ENCODE peak calls at places on chromosomes 11 and 22, in six cellular contexts. One of them, this sample, is unnamed.

GRCh38 chr22:17368144-17368726 is 1.0 kb upstream of the CECR2 start:
- DNase-seq in astrocyte of the spinal cord: no peak
- DNase-seq in HCT116: no peak
- DNase-seq in fibroblast of the aortic adventitia: no peak
- DNase-seq in HepG2: no peak
- DNase-seq in neural progenitor cell: no peak
- DNase-seq in this sample: no peak

GRCh38 chr22:11253000-11253511 is 4274.9 kb upstream of the OR11H1 start:
- DNase-seq in neural progenitor cell: no peak
- DNase-seq in HCT116: no peak
- DNase-seq in HepG2: no peak
- DNase-seq in fibroblast of the aortic adventitia: no peak
- DNase-seq in astrocyte of the spinal cord: no peak
- DNase-seq in this sample: no peak

GRCh38 chr11:113572349-113572748 is 97.2 kb upstream of the DRD2 start:
- DNase-seq in astrocyte of the spinal cord: no peak
- DNase-seq in HCT116: no peak
- DNase-seq in neural progenitor cell: no peak
- DNase-seq in fibroblast of the aortic adventitia: no peak
- DNase-seq in HepG2: no peak
- DNase-seq in this sample: no peak

GRCh38 chr11:84857746-84858145 is 769.4 kb downstream of the DLG2 start:
- DNase-seq in neural progenitor cell: no peak
- DNase-seq in fibroblast of the aortic adventitia: no peak
- DNase-seq in HCT116: no peak
- DNase-seq in HepG2: no peak
- DNase-seq in astrocyte of the spinal cord: no peak
- DNase-seq in this sample: no peak

GRCh38 chr11:6456361-6457073 is 15.7 kb upstream of the HPX start:
- DNase-seq in fibroblast of the aortic adventitia: no peak
- DNase-seq in astrocyte of the spinal cord: no peak
- DNase-seq in HCT116: no peak
- DNase-seq in HepG2: no peak
- DNase-seq in neural progenitor cell: no peak
- DNase-seq in this sample: no peak

GRCh38 chr11:66986178-66986545 is 11.1 kb downstream of the C11orf86 start:
- DNase-seq in HCT116: no peak
- DNase-seq in neural progenitor cell: no peak
- DNase-seq in astrocyte of the spinal cord: no peak
- DNase-seq in HepG2: no peak
- DNase-seq in fibroblast of the aortic adventitia: no peak
- DNase-seq in this sample: no peak

GRCh38 chr11:18669211-18669593 is 29.4 kb upstream of the TMEM86A start:
- DNase-seq in HepG2: no peak
- DNase-seq in neural progenitor cell: no peak
- DNase-seq in fibroblast of the aortic adventitia: no peak
- DNase-seq in astrocyte of the spinal cord: no peak
- DNase-seq in HCT116: peak
- DNase-seq in this sample: peak

GRCh38 chr22:41078975-41079374 is 13.4 kb upstream of the EP300 start:
- DNase-seq in HepG2: no peak
- DNase-seq in neural progenitor cell: peak
- DNase-seq in fibroblast of the aortic adventitia: no peak
- DNase-seq in HCT116: no peak
- DNase-seq in astrocyte of the spinal cord: no peak
- DNase-seq in this sample: no peak

GRCh38 chr11:88359529-88359928 is 22.0 kb upstream of the CTSC start:
- DNase-seq in fibroblast of the aortic adventitia: no peak
- DNase-seq in astrocyte of the spinal cord: no peak
- DNase-seq in HCT116: no peak
- DNase-seq in neural progenitor cell: no peak
- DNase-seq in HepG2: no peak
- DNase-seq in this sample: no peak

GRCh38 chr11:72119188-72119587 is 6.7 kb upstream of the ANAPC15 start:
- DNase-seq in neural progenitor cell: no peak
- DNase-seq in HepG2: no peak
- DNase-seq in HCT116: no peak
- DNase-seq in fibroblast of the aortic adventitia: no peak
- DNase-seq in astrocyte of the spinal cord: no peak
- DNase-seq in this sample: no peak

GRCh38 chr11:19345848-19346681 is 105.3 kb upstream of the E2F8 start:
- DNase-seq in fibroblast of the aortic adventitia: peak
- DNase-seq in HepG2: no peak
- DNase-seq in HCT116: no peak
- DNase-seq in neural progenitor cell: peak
- DNase-seq in astrocyte of the spinal cord: peak
- DNase-seq in this sample: peak

GRCh38 chr22:23137905-23138520 is 3.8 kb downstream of the RSPH14 start:
- DNase-seq in fibroblast of the aortic adventitia: no peak
- DNase-seq in HCT116: no peak
- DNase-seq in neural progenitor cell: no peak
- DNase-seq in HepG2: no peak
- DNase-seq in astrocyte of the spinal cord: peak
- DNase-seq in this sample: no peak

GRCh38 chr11:111559791-111560190 is 19.3 kb downstream of the LAYN start:
- DNase-seq in HCT116: no peak
- DNase-seq in fibroblast of the aortic adventitia: no peak
- DNase-seq in neural progenitor cell: no peak
- DNase-seq in astrocyte of the spinal cord: no peak
- DNase-seq in HepG2: no peak
- DNase-seq in this sample: no peak

GRCh38 chr11:31628111-31628510 is 118.5 kb downstream of the ELP4 start:
- DNase-seq in neural progenitor cell: no peak
- DNase-seq in astrocyte of the spinal cord: no peak
- DNase-seq in fibroblast of the aortic adventitia: no peak
- DNase-seq in HCT116: no peak
- DNase-seq in HepG2: no peak
- DNase-seq in this sample: no peak

GRCh38 chr11:113985906-113986305 is 11.0 kb downstream of the HTR3A start:
- DNase-seq in HepG2: no peak
- DNase-seq in HCT116: no peak
- DNase-seq in astrocyte of the spinal cord: no peak
- DNase-seq in fibroblast of the aortic adventitia: no peak
- DNase-seq in neural progenitor cell: no peak
- DNase-seq in this sample: no peak

GRCh38 chr11:134762248-134763029 is 350.4 kb upstream of the B3GAT1 start:
- DNase-seq in fibroblast of the aortic adventitia: no peak
- DNase-seq in HepG2: no peak
- DNase-seq in HCT116: no peak
- DNase-seq in neural progenitor cell: no peak
- DNase-seq in astrocyte of the spinal cord: no peak
- DNase-seq in this sample: no peak

GRCh38 chr11:17413414-17414316 is 25.2 kb upstream of the KCNJ11 start:
- DNase-seq in fibroblast of the aortic adventitia: no peak
- DNase-seq in HCT116: no peak
- DNase-seq in astrocyte of the spinal cord: no peak
- DNase-seq in neural progenitor cell: no peak
- DNase-seq in HepG2: peak
- DNase-seq in this sample: no peak

GRCh38 chr11:33920838-33921613 is 29.1 kb upstream of the LMO2 start:
- DNase-seq in HepG2: no peak
- DNase-seq in astrocyte of the spinal cord: peak
- DNase-seq in fibroblast of the aortic adventitia: no peak
- DNase-seq in HCT116: no peak
- DNase-seq in neural progenitor cell: no peak
- DNase-seq in this sample: peak

GRCh38 chr11:68828155-68828931 is 13.4 kb downstream of the CPT1A start:
- DNase-seq in fibroblast of the aortic adventitia: no peak
- DNase-seq in neural progenitor cell: no peak
- DNase-seq in astrocyte of the spinal cord: no peak
- DNase-seq in HCT116: no peak
- DNase-seq in HepG2: no peak
- DNase-seq in this sample: no peak

GRCh38 chr11:20669833-20670684 is 673 bp downstream of the NELL1 start:
- DNase-seq in astrocyte of the spinal cord: no peak
- DNase-seq in HCT116: no peak
- DNase-seq in neural progenitor cell: peak
- DNase-seq in HepG2: no peak
- DNase-seq in fibroblast of the aortic adventitia: no peak
- DNase-seq in this sample: no peak

GRCh38 chr11:125470355-125470754 is 25.7 kb downstream of the FEZ1 start:
- DNase-seq in HCT116: no peak
- DNase-seq in neural progenitor cell: no peak
- DNase-seq in fibroblast of the aortic adventitia: no peak
- DNase-seq in astrocyte of the spinal cord: no peak
- DNase-seq in HepG2: no peak
- DNase-seq in this sample: no peak

GRCh38 chr11:125465254-125465653 is 30.8 kb downstream of the FEZ1 start:
- DNase-seq in astrocyte of the spinal cord: no peak
- DNase-seq in neural progenitor cell: peak
- DNase-seq in fibroblast of the aortic adventitia: no peak
- DNase-seq in HCT116: no peak
- DNase-seq in HepG2: no peak
- DNase-seq in this sample: no peak

GRCh38 chr11:125465701-125466100 is 30.4 kb downstream of the FEZ1 start:
- DNase-seq in HCT116: no peak
- DNase-seq in fibroblast of the aortic adventitia: no peak
- DNase-seq in HepG2: no peak
- DNase-seq in neural progenitor cell: no peak
- DNase-seq in astrocyte of the spinal cord: no peak
- DNase-seq in this sample: no peak

GRCh38 chr11:125468852-125469251 is 27.2 kb downstream of the FEZ1 start:
- DNase-seq in neural progenitor cell: no peak
- DNase-seq in fibroblast of the aortic adventitia: peak
- DNase-seq in astrocyte of the spinal cord: no peak
- DNase-seq in HCT116: no peak
- DNase-seq in HepG2: no peak
- DNase-seq in this sample: peak

GRCh38 chr11:125468025-125468424 is 28.0 kb downstream of the FEZ1 start:
- DNase-seq in HepG2: no peak
- DNase-seq in astrocyte of the spinal cord: no peak
- DNase-seq in fibroblast of the aortic adventitia: peak
- DNase-seq in neural progenitor cell: no peak
- DNase-seq in HCT116: no peak
- DNase-seq in this sample: no peak
- TF ChIP-seq CTCF in HepG2: no peak
- TF ChIP-seq CTCF in astrocyte of the spinal cord: no peak
- TF ChIP-seq CTCF in fibroblast of the aortic adventitia: no peak
- TF ChIP-seq CTCF in neural progenitor cell: no peak
- TF ChIP-seq CTCF in HCT116: no peak
- TF ChIP-seq CTCF in this sample: no peak

DNA sequence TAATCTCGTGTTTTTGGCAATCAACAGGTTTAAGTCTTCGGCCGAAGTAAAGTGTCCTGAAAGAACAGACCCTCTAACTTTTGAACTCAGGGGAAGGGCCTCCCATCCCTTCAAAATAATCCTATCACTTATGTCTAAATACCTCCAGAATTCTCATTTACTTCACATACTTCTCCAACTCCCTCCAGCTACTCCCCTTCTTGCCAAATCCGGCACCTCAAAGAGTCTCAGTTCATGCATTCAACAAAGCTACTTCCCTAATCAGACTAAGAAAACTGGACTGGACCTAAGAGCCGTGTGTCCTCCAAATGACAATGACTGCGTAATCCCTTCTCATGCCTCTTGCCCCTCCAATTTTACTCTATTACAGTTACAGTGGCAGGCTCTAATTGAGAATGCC is 1.3 kb downstream of the DDB1 start:
- DNase-seq in astrocyte of the spinal cord: no peak
- DNase-seq in HepG2: no peak
- DNase-seq in neural progenitor cell: no peak
- DNase-seq in fibroblast of the aortic adventitia: peak
- DNase-seq in HCT116: no peak
- DNase-seq in this sample: no peak
- H3K4me3 ChIP-seq in astrocyte of the spinal cord: peak
- H3K4me3 ChIP-seq in HepG2: peak
- H3K4me3 ChIP-seq in neural progenitor cell: peak
- H3K4me3 ChIP-seq in fibroblast of the aortic adventitia: peak
- H3K4me3 ChIP-seq in HCT116: peak
- H3K4me3 ChIP-seq in this sample: peak

GRCh38 chr11:130379276-130379675 is 49.1 kb downstream of the ADAMTS8 start:
- DNase-seq in HCT116: no peak
- DNase-seq in astrocyte of the spinal cord: no peak
- DNase-seq in neural progenitor cell: no peak
- DNase-seq in fibroblast of the aortic adventitia: no peak
- DNase-seq in HepG2: no peak
- DNase-seq in this sample: no peak

GRCh38 chr11:130383363-130384168 is 44.8 kb downstream of the ADAMTS8 start:
- DNase-seq in fibroblast of the aortic adventitia: peak
- DNase-seq in HepG2: peak
- DNase-seq in neural progenitor cell: no peak
- DNase-seq in HCT116: no peak
- DNase-seq in astrocyte of the spinal cord: peak
- DNase-seq in this sample: peak

DNA sequence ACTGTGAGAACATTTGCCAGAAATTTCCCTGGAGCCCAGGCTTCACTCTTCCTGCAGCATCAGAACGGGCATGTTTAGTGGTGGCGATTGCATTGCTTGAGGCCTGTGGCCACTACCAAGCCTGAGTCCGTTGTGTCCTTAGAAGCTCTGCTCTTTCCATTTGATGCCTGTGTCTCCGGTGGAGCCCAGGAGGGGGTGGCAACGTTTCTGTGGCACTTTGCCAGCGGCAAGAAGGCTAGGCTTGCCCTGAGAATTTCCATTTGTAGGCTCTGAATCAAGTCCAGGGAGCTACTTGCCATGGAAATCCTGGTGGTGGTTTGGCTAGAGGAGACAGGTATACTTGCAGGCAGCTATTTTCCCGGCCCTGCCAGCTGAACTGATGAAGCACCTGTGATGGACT is 47.1 kb downstream of the ADAMTS8 start:
- DNase-seq in astrocyte of the spinal cord: no peak
- DNase-seq in HCT116: no peak
- DNase-seq in HepG2: no peak
- DNase-seq in fibroblast of the aortic adventitia: no peak
- DNase-seq in neural progenitor cell: no peak
- DNase-seq in this sample: no peak
- TF ChIP-seq CTCF in astrocyte of the spinal cord: no peak
- TF ChIP-seq CTCF in HCT116: no peak
- TF ChIP-seq CTCF in HepG2: no peak
- TF ChIP-seq CTCF in fibroblast of the aortic adventitia: no peak
- TF ChIP-seq CTCF in neural progenitor cell: no peak
- TF ChIP-seq CTCF in this sample: no peak

DNA sequence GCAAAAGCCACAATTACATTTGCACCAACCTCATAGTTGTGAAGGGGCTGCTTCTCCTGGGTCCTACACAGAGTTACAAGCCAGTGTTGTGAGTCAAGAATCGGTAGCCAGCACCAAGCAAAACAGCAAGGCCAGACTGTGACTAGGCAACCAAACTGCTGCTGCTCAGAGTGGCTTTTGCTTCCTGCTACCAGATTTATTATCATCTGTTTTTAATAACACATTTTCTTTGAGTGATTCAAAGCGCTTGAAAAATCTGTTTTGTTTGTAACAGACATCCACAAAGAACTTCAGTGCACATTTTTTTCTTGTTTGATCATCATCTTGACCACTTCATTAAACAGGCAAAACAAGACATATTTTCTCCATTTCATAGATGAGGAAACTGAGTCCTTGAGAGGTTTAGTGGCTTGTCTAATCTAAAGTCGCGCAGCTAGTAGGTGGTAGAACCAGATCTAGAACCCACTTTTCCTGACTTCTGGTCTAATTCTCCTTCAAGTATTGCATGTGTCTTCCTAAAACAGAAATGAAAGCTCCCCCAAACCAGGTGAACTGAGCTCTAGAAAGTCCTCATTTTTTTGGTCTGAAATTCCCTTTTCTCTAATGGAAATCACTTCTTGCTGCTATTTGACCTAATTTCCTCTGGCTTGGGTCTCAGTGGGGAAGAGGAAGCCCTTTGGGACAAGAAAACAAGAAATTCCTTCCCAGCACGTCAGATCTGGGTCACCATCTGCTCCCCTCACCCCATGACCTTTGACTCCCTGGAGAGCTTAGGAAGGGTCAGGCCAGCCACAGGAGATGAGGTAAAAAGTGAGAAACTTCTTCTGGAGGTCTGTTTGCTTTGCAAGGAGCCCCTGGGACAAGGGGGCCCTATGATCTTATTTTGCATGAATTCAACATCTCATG is 39.9 kb downstream of the CWC15 start:
- DNase-seq in HCT116: no peak
- DNase-seq in neural progenitor cell: no peak
- DNase-seq in HepG2: no peak
- DNase-seq in astrocyte of the spinal cord: peak
- DNase-seq in fibroblast of the aortic adventitia: peak
- DNase-seq in this sample: peak
- H3K4me3 ChIP-seq in HCT116: no peak
- H3K4me3 ChIP-seq in neural progenitor cell: no peak
- H3K4me3 ChIP-seq in HepG2: no peak
- H3K4me3 ChIP-seq in astrocyte of the spinal cord: no peak
- H3K4me3 ChIP-seq in fibroblast of the aortic adventitia: no peak
- H3K4me3 ChIP-seq in this sample: no peak